ENCODE peak calls at places on chromosomes 5 and 9, in nine cellular contexts. T, N, V, A, W, R, K, C and U are unnamed samples.

GRCh38 chr5:2802693-2803365 is 51.4 kb upstream of the IRX2 start:
- DNase-seq in T (no peak), N (no peak), V (no peak), A (no peak), W (no peak), R (no peak), K (no peak), C (no peak), U (no peak)

GRCh38 chr5:163913548-163913947 is 408.1 kb downstream of the MAT2B start:
- DNase-seq in T (no peak), N (no peak), V (no peak), A (no peak), W (no peak), R (no peak), K (no peak), C (no peak), U (no peak)

GRCh38 chr5:137201876-137202275 is 297.2 kb downstream of the SPOCK1 start:
- DNase-seq in T (no peak), N (peak; percentile 7), V (no peak), A (peak; percentile 36), W (no peak), R (peak; percentile 47), K (no peak), C (peak; percentile 69), U (no peak)

GRCh38 chr9:18405240-18405639 is 68.7 kb upstream of the ADAMTSL1 start:
- DNase-seq in T (no peak), N (no peak), V (no peak), A (no peak), W (no peak), R (no peak), K (no peak), C (no peak), U (no peak)

GRCh38 chr5:60521379-60522298 is 178.3 kb downstream of the DEPDC1B start:
- DNase-seq in T (no peak), N (no peak), V (no peak), A (no peak), W (no peak), R (no peak), K (no peak), C (no peak), U (no peak)

GRCh38 chr9:105054488-105054887 is 126.5 kb upstream of the ABCA1 start:
- DNase-seq in T (no peak), N (no peak), V (no peak), A (no peak), W (no peak), R (no peak), K (no peak), C (no peak), U (no peak)

GRCh38 chr5:66981266-66981665 is 215.3 kb downstream of the CD180 start:
- DNase-seq in T (no peak), N (no peak), V (no peak), A (no peak), W (no peak), R (no peak), K (no peak), C (no peak), U (no peak)

GRCh38 chr9:6686396-6686795 is 40.9 kb upstream of the GLDC start:
- DNase-seq in T (no peak), N (no peak), V (no peak), A (no peak), W (no peak), R (no peak), K (no peak), C (no peak), U (no peak)

GRCh38 chr5:128158342-128158741 is 74.8 kb downstream of the SLC12A2 start:
- DNase-seq in T (no peak), N (no peak), V (no peak), A (no peak), W (no peak), R (no peak), K (no peak), C (no peak), U (no peak)

GRCh38 chr5:131068893-131069643 is 96.0 kb downstream of the HINT1 start:
- DNase-seq in T (no peak), N (no peak), V (no peak), A (no peak), W (no peak), R (no peak), K (no peak), C (no peak), U (no peak)
- H3K4me1 ChIP-seq in T (no peaks in the 10 kb centered on the region), N (no peaks in the 10 kb centered on the region), V (no peaks in the 10 kb centered on the region), A (no peaks in the 10 kb centered on the region), W (no peaks in the 10 kb centered on the region), R (no peaks in the 10 kb centered on the region), K (no peaks in the 10 kb centered on the region), C (no peaks in the 10 kb centered on the region), U (no peaks in the 10 kb centered on the region)

DNA sequence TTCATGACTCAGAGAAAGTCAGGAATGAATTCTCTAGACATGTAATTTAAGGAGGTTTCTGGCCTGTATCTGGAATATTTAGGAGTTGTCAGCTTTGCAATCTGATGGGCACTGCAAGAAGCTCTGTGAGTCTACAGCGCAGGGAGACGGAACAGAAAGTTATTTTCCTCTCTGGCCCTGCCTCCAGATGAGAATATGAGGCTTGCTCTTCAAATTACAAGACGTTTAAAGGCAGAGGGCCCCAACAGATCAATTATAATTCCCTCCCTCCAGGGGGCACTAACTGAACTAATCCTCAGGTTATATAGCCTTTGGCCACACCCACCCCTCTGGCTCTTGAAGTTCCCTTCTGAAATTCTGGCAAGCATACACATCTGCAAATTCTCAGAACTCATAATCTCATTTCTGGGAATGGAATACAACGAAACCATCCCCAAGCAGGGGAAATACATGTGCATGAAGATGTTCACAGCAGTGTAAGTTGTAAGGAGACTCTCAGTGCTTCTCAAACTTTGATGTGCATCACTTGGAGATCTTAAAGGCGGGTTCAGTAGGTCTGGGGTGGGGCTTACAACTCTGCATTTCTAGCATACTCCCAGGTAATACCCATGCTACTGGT is 307.6 kb downstream of the CWC27 start:
- DNase-seq in T (no peak), N (peak; percentile 95), V (peak; percentile 43), A (peak; percentile 18), W (no peak), R (peak; percentile 90), K (no peak), C (peak; percentile 24), U (peak; percentile 23)
- TF ChIP-seq CTCF in T (no peak), N (peak; percentile 55), V (peak; percentile 17), A (no peak), W (peak; percentile 61), R (peak; percentile 55), K (no peak), C (peak; percentile 17), U (peak; percentile 39)

GRCh38 chr5:80105698-80106439 is 70.7 kb downstream of the THBS4 start:
- DNase-seq in T (no peak), N (no peak), V (no peak), A (no peak), W (no peak), R (no peak), K (no peak), C (no peak), U (no peak)

GRCh38 chr5:80114856-80115255 is 79.7 kb downstream of the THBS4 start:
- DNase-seq in T (no peak), N (peak; percentile 12), V (no peak), A (no peak), W (no peak), R (no peak), K (no peak), C (no peak), U (no peak)

DNA sequence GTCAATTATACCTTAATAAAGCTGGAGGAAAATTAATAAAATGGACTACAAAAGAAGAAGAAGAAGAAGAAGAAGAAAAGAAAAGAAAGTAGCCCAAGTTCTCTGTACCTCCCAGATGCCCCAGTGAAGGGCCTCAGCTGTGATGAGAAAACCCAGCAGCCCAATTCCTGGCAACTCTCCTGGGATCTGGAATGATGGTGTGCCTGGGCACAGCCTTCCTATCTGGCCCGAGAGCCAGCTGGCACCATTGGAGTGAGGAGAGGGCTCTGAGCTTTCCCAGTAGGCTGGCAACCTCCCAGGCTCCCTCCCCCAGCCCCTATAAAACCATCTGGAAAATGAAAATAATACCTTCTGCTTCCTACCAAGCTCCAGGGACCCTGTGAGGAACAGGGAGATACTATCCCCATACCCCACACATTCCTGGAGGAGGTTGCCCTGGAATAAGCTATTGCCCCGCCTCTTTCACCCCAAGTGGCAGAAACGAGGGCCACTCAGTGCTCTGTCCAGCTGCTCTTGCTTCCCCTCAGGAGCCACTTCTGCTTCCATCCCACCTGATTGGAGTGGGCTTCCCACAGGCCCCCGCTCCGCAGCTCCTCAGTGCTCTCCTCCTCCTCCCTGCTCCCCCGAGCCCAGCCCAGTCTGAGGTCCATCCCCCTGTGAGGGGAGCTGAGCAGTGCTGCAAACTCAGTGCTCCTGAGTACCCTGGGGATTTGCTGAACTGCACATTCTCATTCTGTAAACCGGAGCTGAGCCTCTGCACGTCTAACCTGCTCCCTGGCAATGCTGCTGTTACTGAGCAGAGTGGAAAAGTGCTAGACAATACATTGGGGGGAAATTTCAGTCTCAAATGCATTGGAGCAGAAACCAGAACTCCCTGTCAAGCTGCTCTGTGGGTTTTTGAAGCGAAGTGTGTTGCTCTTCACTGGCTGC is 74.7 kb downstream of the THBS4 start:
- DNase-seq in T (no peak), N (no peak), V (no peak), A (no peak), W (peak; percentile 71), R (peak; percentile 53), K (no peak), C (no peak), U (peak; percentile 60)
- H3K4me1 ChIP-seq in T (no peaks in the 10 kb centered on the region), N (no peaks in the 10 kb centered on the region), V (no peaks in the 10 kb centered on the region), A (no peaks in the 10 kb centered on the region), W (peaks cover 19% of the 10 kb centered on the region), R (peaks cover 32% of the 10 kb centered on the region), K (no peaks in the 10 kb centered on the region), C (peaks cover 7% of the 10 kb centered on the region), U (peaks cover 24% of the 10 kb centered on the region)

GRCh38 chr5:64074533-64074932 is 91.1 kb upstream of the RNF180 start:
- DNase-seq in T (no peak), N (peak; percentile 57), V (peak; percentile 21), A (no peak), W (peak; percentile 43), R (peak; percentile 81), K (no peak), C (no peak), U (no peak)
- TF ChIP-seq CTCF in T (peak; percentile 10), N (peak; percentile 65), V (peak; percentile 35), A (peak; percentile 44), W (peak; percentile 66), R (peak; percentile 86), K (peak; percentile 47), C (peak; percentile 56), U (peak; percentile 62)

GRCh38 chr9:37971107-37971459 is 67.2 kb upstream of the SLC25A51 start:
- DNase-seq in T (no peak), N (no peak), V (no peak), A (no peak), W (no peak), R (no peak), K (no peak), C (no peak), U (no peak)
- H3K4me1 ChIP-seq in T (peaks cover 58% of the 10 kb centered on the region), N (no peaks in the 10 kb centered on the region), V (peaks cover 87% of the 10 kb centered on the region), A (peaks cover 9% of the 10 kb centered on the region), W (peaks cover 27% of the 10 kb centered on the region), R (no peaks in the 10 kb centered on the region), K (peaks cover 14% of the 10 kb centered on the region), C (peaks cover 42% of the 10 kb centered on the region), U (peaks cover 41% of the 10 kb centered on the region)